ENCODE peak calls at places on chromosomes 13 and 19, in four cellular contexts. C, U, V and S are unnamed samples.

GRCh38 chr13:19088416-19088815 is 93.2 kb downstream of the TUBA3C start:
- DNase-seq in V (no peak), U (no peak), C (no peak), S (no peak)

GRCh38 chr13:99486996-99487395 is 14.3 kb upstream of the TM9SF2 start:
- DNase-seq in U (no peak), V (no peak), C (no peak), S (no peak)

GRCh38 chr13:35164324-35164932 is 222.4 kb downstream of the NBEA start:
- DNase-seq in C (no peak), U (peak), V (peak), S (peak)

GRCh38 chr19:28208745-28209144 is 1004.2 kb downstream of the UQCRFS1 start:
- DNase-seq in U (no peak), C (no peak), V (no peak), S (no peak)

GRCh38 chr13:44031555-44031954 is 151.9 kb downstream of the LACC1 start:
- DNase-seq in C (no peak), U (no peak), V (no peak), S (no peak)

GRCh38 chr13:80883545-80883944 is 542.6 kb upstream of the SPRY2 start:
- DNase-seq in U (no peak), C (no peak), V (no peak), S (no peak)

GRCh38 chr19:55284405-55285058 is 735 bp downstream of the BRSK1 start:
- DNase-seq in V (no peak), U (no peak), C (peak), S (no peak)

GRCh38 chr19:1455336-1456120 is 5.6 kb downstream of the APC2 start:
- DNase-seq in V (peak), C (peak), U (peak), S (peak)

GRCh38 chr13:108851660-108852059 is 222.2 kb downstream of the MYO16 start:
- DNase-seq in U (no peak), C (no peak), V (no peak), S (no peak)

GRCh38 chr19:13890136-13890535 is 13.2 kb downstream of the NANOS3 start:
- DNase-seq in U (no peak), C (no peak), V (no peak), S (no peak)

GRCh38 chr13:98171806-98172569 is 5.1 kb downstream of the RNF113B start:
- DNase-seq in V (no peak), C (no peak), U (no peak), S (peak)

GRCh38 chr19:17775245-17775927 is 19.6 kb upstream of the B3GNT3 start:
- DNase-seq in C (peak), U (peak), V (peak), S (peak)

GRCh38 chr19:18659281-18660050 is 22.6 kb downstream of the KLHL26 start:
- DNase-seq in V (no peak), U (no peak), C (no peak), S (no peak)

GRCh38 chr13:97798836-97799235 is 154.6 kb upstream of the IPO5 start:
- DNase-seq in V (no peak), U (no peak), C (no peak), S (no peak)

GRCh38 chr13:37225414-37226047 is 120.1 kb upstream of the CSNK1A1L start:
- DNase-seq in V (no peak), U (no peak), C (no peak), S (no peak)

GRCh38 chr13:100589178-100589725 is 663 bp upstream of the GGACT start:
- DNase-seq in V (no peak), U (no peak), C (no peak), S (no peak)
- TF ChIP-seq SP1 in V (no peak), U (no peak), C (no peak), S (no peak)

GRCh38 chr19:46602392-46603194 is 1.5 kb downstream of the CALM3 start:
- DNase-seq in V (peak), U (no peak), C (no peak), S (peak)
- TF ChIP-seq ELF4 in V (no peak), U (no peak), C (no peak), S (no peak)

DNA sequence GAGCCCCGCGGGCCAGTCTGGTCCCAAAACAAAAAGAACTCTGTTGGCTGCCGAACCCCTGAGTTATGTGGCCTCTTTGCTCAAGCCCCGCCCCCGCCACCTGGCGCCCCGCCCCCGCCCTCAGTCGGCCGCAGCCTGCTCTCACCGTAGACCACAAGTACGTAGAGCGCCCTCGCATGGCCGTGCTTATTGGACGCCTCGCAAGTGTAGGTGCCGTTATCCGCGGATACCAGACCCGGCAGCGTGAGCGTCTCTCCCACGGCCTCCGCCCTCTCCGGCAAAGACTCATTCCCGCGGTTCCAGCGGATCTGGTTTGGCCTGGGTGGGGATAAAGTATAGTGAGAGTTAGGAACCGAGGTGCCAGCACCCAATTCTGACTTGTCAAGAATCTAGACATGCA is 5.5 kb upstream of the ZNF428 start:
- DNase-seq in U (no peak), V (peak), C (peak), S (no peak)
- TF ChIP-seq SP1 in U (no peak), V (peak), C (peak), S (no peak)

DNA sequence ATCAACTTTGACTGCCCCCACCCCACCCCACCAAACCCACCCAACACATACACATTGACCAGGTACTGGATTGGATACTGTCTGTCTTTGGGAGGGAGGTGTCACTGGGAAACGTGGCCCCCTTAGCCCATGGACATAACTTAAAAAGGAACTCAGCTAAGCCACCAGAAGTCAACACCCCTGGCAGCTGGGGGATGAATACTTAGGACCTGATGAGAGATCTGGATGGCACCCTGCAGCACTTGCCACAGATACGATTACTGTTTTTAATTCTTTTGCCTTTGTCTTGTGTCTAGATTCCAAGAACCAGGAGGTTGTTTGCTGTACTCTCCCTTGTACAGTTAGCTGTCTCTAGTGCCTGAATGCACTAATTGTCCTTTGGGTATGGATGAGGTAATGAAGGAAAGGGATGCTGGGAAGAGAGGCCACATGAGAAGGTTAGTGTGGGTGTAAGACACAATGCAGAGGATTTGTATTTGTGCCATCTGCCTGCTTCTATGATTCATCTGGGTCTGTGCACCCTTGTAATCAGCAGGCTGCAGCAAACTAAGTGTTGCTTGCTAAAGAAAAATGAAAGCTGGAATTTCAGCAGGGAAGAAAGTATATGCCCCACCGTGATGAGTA is 385.8 kb downstream of the KCNRG start:
- DNase-seq in C (no peak), U (peak), V (no peak), S (no peak)
- TF ChIP-seq ELF4 in C (no peak), U (no peak), V (no peak), S (no peak)

DNA sequence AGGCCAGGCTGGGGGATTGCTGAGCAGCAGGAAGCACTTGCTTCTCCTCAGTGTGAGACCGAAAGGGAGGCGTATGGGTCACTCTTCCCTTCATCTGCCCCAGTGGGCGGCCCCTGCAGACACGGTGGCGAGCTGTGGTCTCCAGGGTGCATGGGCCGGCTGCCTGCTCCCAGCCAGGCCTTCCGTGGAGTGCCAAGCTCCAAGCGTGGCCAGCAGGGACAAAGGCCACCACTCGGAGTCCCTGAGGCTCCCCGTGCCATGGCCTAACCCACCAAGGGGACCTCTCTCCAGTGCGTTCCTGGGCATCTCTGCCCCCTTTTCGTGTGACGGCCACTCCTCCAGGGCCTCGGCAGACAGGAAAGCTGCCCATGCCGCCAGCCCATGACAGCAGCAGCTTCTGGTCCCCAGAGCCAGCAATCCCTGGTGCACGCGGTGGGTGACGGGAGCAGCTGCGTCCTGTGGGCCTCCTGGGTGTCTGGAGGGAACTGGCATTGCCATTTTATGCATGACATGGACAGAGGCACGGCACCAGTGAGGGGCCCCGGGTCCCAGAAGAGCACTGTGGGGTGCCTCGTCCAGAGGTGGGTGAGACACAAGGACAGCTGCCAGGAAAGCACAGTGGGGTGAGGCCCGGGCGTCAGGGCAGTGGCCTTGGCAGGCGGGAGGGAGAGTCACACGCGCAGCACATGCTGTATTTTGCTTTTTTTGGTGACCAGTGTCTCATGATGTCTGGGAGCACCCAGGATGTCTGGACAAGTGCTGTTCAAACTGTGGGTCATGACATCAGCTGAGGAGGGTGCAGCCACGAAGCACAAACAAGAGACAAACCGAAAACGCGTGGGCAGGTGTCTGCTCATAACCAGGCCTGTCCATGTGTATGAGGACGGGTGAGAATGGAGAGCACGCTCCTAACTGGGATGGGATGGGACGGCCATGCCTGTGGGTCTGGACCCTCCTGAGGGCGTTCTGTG is 32.3 kb downstream of the CEBPG start:
- DNase-seq in V (no peak), U (no peak), C (no peak), S (no peak)
- TF ChIP-seq SP1 in V (no peak), U (no peak), C (no peak), S (no peak)

GRCh38 chr13:22240716-22241115 is 569.8 kb downstream of the FGF9 start:
- DNase-seq in V (no peak), U (no peak), C (no peak), S (no peak)

GRCh38 chr13:22235285-22235949 is 564.5 kb downstream of the FGF9 start:
- DNase-seq in V (no peak), U (no peak), C (no peak), S (no peak)

GRCh38 chr13:22232186-22232585 is 561.3 kb downstream of the FGF9 start:
- DNase-seq in C (no peak), U (no peak), V (no peak), S (no peak)

GRCh38 chr13:22238269-22238668 is 567.4 kb downstream of the FGF9 start:
- DNase-seq in V (no peak), C (no peak), U (no peak), S (no peak)

GRCh38 chr13:22235950-22236290 is 565.0 kb downstream of the FGF9 start:
- DNase-seq in U (no peak), C (peak), V (no peak), S (no peak)
- TF ChIP-seq ELF4 in U (no peak), C (no peak), V (no peak), S (no peak)

GRCh38 chr13:73697166-73697565 is 437.0 kb downstream of the KLF12 start:
- DNase-seq in V (no peak), U (no peak), C (no peak), S (no peak)

GRCh38 chr13:73698859-73699258 is 435.3 kb downstream of the KLF12 start:
- DNase-seq in U (no peak), V (no peak), C (no peak), S (no peak)

GRCh38 chr13:73703606-73704005 is 430.6 kb downstream of the KLF12 start:
- DNase-seq in C (no peak), V (no peak), U (no peak), S (no peak)

GRCh38 chr13:73704587-73704986 is 429.6 kb downstream of the KLF12 start:
- DNase-seq in V (no peak), U (no peak), C (no peak), S (no peak)

GRCh38 chr13:73702419-73703071 is 431.7 kb downstream of the KLF12 start:
- DNase-seq in U (no peak), V (no peak), C (no peak), S (no peak)
- TF ChIP-seq SP1 in U (no peak), V (no peak), C (no peak), S (no peak)